ENCODE peak calls at places on chromosomes 16 and 17, in four cellular contexts. One of them, this sample, is unnamed.

GRCh38 chr16:53123753-53124152 is 69.0 kb downstream of the CHD9 start:
- DNase-seq in neural progenitor cell: no peak
- DNase-seq in AG10803: peak
- DNase-seq in mammary epithelial cell: no peak
- DNase-seq in this sample: no peak

GRCh38 chr17:80737106-80738019 is 192.7 kb downstream of the RPTOR start:
- DNase-seq in neural progenitor cell: no peak
- DNase-seq in AG10803: no peak
- DNase-seq in mammary epithelial cell: no peak
- DNase-seq in this sample: no peak

GRCh38 chr16:66639091-66639885 is 34.8 kb downstream of the CMTM3 start:
- DNase-seq in neural progenitor cell: no peak
- DNase-seq in AG10803: peak
- DNase-seq in mammary epithelial cell: peak
- DNase-seq in this sample: no peak

GRCh38 chr16:31452631-31453106 is 6.6 kb upstream of the ARMC5 start:
- DNase-seq in neural progenitor cell: no peak
- DNase-seq in AG10803: peak
- DNase-seq in mammary epithelial cell: peak
- DNase-seq in this sample: peak

GRCh38 chr17:27315322-27315721 is 21.4 kb downstream of the WSB1 start:
- DNase-seq in neural progenitor cell: no peak
- DNase-seq in AG10803: peak
- DNase-seq in mammary epithelial cell: peak
- DNase-seq in this sample: peak

GRCh38 chr17:76178124-76178523 is 37.1 kb upstream of the FOXJ1 start:
- DNase-seq in neural progenitor cell: no peak
- DNase-seq in AG10803: no peak
- DNase-seq in mammary epithelial cell: no peak
- DNase-seq in this sample: no peak

GRCh38 chr17:41695954-41696720 is 7.5 kb downstream of the EIF1 start:
- DNase-seq in neural progenitor cell: peak
- DNase-seq in AG10803: peak
- DNase-seq in mammary epithelial cell: peak
- DNase-seq in this sample: peak

GRCh38 chr17:80663783-80664206 is 119.2 kb downstream of the RPTOR start:
- DNase-seq in neural progenitor cell: no peak
- DNase-seq in AG10803: peak
- DNase-seq in mammary epithelial cell: no peak
- DNase-seq in this sample: peak

GRCh38 chr17:65554568-65555223 is 6.8 kb downstream of the AXIN2 start:
- DNase-seq in neural progenitor cell: peak
- DNase-seq in AG10803: peak
- DNase-seq in mammary epithelial cell: no peak
- DNase-seq in this sample: peak

GRCh38 chr17:31495049-31495885 is 103.8 kb downstream of the RAB11FIP4 start:
- DNase-seq in neural progenitor cell: no peak
- DNase-seq in AG10803: peak
- DNase-seq in mammary epithelial cell: peak
- DNase-seq in this sample: no peak

GRCh38 chr17:37650419-37651003 is 7.3 kb upstream of the DDX52 start:
- DNase-seq in neural progenitor cell: peak
- DNase-seq in AG10803: peak
- DNase-seq in mammary epithelial cell: peak
- DNase-seq in this sample: no peak

GRCh38 chr17:14143678-14144077 is 74.4 kb downstream of the COX10 start:
- DNase-seq in neural progenitor cell: no peak
- DNase-seq in AG10803: no peak
- DNase-seq in mammary epithelial cell: peak
- DNase-seq in this sample: no peak

GRCh38 chr16:29770250-29770929 is 7.7 kb upstream of the ZG16 start:
- DNase-seq in neural progenitor cell: no peak
- DNase-seq in AG10803: no peak
- DNase-seq in mammary epithelial cell: no peak
- DNase-seq in this sample: no peak

DNA sequence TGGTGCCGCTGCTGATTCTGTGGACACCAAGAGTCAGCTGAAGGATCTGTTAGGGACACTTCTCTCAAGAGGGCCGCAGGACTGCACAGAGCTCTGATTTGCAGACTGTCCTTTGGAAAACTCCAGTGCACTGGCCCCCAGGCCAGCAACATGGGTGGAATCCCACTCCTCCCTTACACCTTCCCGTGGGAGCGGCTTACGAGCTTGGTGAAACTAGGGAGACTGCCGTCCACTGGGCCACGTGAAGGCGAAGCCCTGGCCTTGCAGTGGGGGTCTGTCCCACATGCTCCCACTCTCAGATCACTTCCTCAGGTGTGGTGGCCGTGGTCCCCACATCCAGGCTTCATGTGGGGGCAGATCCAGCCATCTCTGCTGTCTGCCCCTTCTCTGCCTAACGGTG is 36.4 kb downstream of the PSME3IP1 start:
- DNase-seq in neural progenitor cell: no peak
- DNase-seq in AG10803: no peak
- DNase-seq in mammary epithelial cell: no peak
- DNase-seq in this sample: no peak
- TF ChIP-seq CTCF in neural progenitor cell: no peak
- TF ChIP-seq CTCF in AG10803: no peak
- TF ChIP-seq CTCF in mammary epithelial cell: no peak
- TF ChIP-seq CTCF in this sample: no peak

GRCh38 chr16:50644730-50645129 is 36.4 kb downstream of the SNX20 start:
- DNase-seq in neural progenitor cell: peak
- DNase-seq in AG10803: peak
- DNase-seq in mammary epithelial cell: peak
- DNase-seq in this sample: no peak
- TF ChIP-seq CTCF in neural progenitor cell: peak
- TF ChIP-seq CTCF in AG10803: peak
- TF ChIP-seq CTCF in mammary epithelial cell: peak
- TF ChIP-seq CTCF in this sample: no peak

DNA sequence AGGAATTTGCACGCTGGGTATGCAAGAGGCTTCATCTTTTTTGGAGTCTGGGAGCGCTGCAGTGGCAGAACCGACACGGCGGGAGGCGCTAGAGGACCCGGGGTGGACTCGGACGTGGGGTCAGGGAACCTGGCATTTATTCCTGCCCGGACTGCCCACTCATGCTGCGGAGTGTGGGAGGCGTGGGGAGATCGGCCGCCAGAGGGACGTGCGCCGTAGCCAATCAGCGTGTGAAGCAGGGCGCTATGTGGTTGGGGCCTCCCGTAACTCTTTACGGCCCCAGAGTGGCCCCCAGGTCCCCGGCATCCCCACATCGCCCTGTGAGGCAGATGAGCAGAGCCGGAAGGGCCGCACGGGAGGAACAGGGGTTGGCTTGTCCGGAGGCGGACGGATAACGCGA is 11.2 kb downstream of the FLYWCH2 start:
- DNase-seq in neural progenitor cell: no peak
- DNase-seq in AG10803: no peak
- DNase-seq in mammary epithelial cell: no peak
- DNase-seq in this sample: peak
- TF ChIP-seq CTCF in neural progenitor cell: no peak
- TF ChIP-seq CTCF in AG10803: no peak
- TF ChIP-seq CTCF in mammary epithelial cell: no peak
- TF ChIP-seq CTCF in this sample: no peak

GRCh38 chr17:7441202-7441705 is 1.9 kb downstream of the FGF11 start:
- DNase-seq in neural progenitor cell: no peak
- DNase-seq in AG10803: no peak
- DNase-seq in mammary epithelial cell: no peak
- DNase-seq in this sample: no peak
- TF ChIP-seq CTCF in neural progenitor cell: no peak
- TF ChIP-seq CTCF in AG10803: no peak
- TF ChIP-seq CTCF in mammary epithelial cell: no peak
- TF ChIP-seq CTCF in this sample: no peak

GRCh38 chr17:2899911-2900310 is 103.7 kb downstream of the RAP1GAP2 start:
- DNase-seq in neural progenitor cell: no peak
- DNase-seq in AG10803: no peak
- DNase-seq in mammary epithelial cell: no peak
- DNase-seq in this sample: no peak
- TF ChIP-seq CTCF in neural progenitor cell: no peak
- TF ChIP-seq CTCF in AG10803: no peak
- TF ChIP-seq CTCF in mammary epithelial cell: no peak
- TF ChIP-seq CTCF in this sample: no peak

DNA sequence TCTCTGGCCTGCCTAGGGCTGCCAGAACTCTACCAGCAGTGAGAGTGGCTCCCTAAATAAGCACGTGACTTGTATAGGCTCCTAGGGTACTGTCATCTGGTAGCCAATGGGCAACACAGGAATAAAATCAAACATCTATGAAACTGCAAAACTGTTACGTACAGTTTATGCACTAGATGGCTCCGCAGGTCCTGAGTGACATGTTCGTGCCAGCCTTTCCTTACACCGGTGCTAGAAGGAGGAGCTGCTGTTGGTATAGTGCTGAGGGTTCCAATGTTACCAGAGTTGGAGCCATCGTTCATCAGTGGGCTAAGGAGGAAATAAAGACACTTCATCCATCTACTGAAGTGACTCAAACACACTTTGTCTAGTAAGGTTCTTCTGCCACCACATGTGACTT is 63.2 kb upstream of the TRAP1 start:
- DNase-seq in neural progenitor cell: no peak
- DNase-seq in AG10803: peak
- DNase-seq in mammary epithelial cell: peak
- DNase-seq in this sample: no peak
- TF ChIP-seq CTCF in neural progenitor cell: no peak
- TF ChIP-seq CTCF in AG10803: no peak
- TF ChIP-seq CTCF in mammary epithelial cell: peak
- TF ChIP-seq CTCF in this sample: no peak

DNA sequence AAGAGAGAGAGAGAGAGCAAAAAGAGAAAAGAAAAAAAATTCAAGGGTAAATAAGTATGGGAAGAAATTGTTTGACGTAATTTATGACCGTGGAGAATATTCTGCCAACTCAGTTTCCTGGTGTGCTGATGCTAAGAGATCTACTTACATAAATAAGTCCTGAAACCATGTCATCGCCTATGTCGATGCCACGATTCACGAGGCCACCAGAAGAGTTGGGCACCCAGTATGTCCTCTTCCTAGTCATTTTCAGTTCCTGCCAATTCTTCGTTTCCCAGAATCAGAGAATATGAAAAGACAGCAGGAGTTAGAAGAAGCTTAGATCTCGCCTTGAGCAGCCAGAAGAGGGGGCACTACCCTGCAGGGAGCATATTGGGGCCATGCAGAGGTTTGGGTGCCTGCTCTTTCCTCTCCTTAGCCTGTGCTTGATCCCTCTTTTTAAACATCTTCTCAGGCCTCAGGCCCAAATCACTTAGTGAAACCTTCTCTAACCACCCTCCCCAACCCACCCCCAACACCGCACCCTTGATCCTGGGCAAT is 12.4 kb upstream of the LONP2 start:
- DNase-seq in neural progenitor cell: peak
- DNase-seq in AG10803: peak
- DNase-seq in mammary epithelial cell: peak
- DNase-seq in this sample: no peak
- TF ChIP-seq CTCF in neural progenitor cell: peak
- TF ChIP-seq CTCF in AG10803: peak
- TF ChIP-seq CTCF in mammary epithelial cell: peak
- TF ChIP-seq CTCF in this sample: peak

DNA sequence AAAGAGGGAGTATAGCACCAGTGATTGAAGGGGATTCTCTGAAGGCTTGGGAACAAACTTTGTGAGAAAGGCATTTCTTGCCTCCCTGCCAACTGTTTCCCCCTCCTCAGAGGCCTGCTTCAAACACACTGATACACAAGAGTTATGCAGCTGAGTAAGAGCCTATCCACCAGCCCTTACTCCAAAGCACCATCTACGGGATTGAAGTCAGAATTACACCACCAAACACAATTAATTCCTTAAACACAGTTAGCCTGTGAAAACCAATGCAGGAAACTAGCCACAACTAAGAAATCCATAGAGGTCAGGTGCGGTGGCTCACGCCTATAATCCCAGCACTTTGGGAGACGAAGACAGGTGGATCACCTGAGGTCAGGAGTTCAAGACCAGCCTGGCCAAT is 138.3 kb downstream of the SHCBP1 start:
- DNase-seq in neural progenitor cell: no peak
- DNase-seq in AG10803: no peak
- DNase-seq in mammary epithelial cell: no peak
- DNase-seq in this sample: no peak
- TF ChIP-seq CTCF in neural progenitor cell: no peak
- TF ChIP-seq CTCF in AG10803: no peak
- TF ChIP-seq CTCF in mammary epithelial cell: no peak
- TF ChIP-seq CTCF in this sample: no peak

DNA sequence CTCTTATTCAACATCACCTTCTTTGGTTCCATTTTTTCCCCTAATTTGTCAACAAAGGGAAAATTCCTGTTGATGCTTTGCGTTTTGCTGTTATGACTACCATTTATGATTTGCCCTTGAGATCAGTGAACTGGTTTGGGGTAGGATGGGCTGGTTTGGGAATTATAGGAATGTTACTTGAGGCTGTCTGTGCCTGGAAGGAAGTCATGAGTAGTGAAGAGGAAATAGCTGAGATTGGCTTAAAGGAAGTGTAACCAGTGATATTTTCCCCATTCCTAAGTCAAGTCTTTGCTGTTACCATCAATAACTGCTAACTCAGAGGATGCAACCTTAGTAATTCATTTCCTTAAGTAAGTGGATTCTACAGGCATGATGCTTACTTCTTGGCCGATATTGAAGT is 179.2 kb downstream of the MAP2K6 start:
- DNase-seq in neural progenitor cell: no peak
- DNase-seq in AG10803: peak
- DNase-seq in mammary epithelial cell: no peak
- DNase-seq in this sample: no peak
- TF ChIP-seq CTCF in neural progenitor cell: no peak
- TF ChIP-seq CTCF in AG10803: no peak
- TF ChIP-seq CTCF in mammary epithelial cell: no peak
- TF ChIP-seq CTCF in this sample: no peak

DNA sequence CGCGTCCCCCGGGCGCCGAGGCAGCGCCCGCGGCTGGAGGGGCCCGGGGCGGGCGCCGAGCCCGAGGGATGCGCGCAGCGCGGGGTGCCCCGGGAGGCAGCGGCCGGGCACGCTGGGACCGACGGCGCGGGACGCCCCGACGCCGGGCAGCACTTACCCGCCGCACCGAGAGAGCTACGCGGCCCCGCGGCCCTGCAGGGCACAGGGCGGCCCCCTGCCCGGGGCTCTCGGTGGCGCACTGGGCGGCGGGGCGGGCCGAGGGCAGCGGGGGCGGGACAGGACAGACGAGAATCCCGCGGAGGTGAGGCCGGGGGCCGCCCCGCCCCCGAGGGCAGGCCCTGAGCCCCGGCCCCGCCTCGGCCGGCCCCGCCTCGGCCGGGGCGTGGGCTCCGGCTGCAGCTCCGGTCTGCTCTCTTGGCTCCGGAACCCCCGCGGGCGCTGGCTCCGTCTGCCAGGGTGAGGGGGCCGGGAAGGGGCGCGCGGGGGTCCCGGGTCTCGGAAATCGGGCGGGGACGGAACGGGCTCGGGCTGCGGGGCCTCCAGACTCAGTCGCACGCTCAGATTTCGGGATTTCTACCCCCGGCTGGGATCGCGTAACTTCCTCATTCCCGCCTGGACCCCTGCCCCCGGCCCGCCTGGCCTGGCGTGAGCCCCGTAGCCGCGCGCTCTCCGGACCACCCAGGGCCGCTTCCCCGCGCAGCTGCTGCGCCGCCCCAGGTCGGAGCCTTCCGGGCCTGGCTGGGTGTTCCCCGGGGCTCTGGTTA is at the start of gene PLD2:
- DNase-seq in neural progenitor cell: peak
- DNase-seq in AG10803: peak
- DNase-seq in mammary epithelial cell: peak
- DNase-seq in this sample: peak
- TF ChIP-seq CTCF in neural progenitor cell: no peak
- TF ChIP-seq CTCF in AG10803: no peak
- TF ChIP-seq CTCF in mammary epithelial cell: no peak
- TF ChIP-seq CTCF in this sample: no peak

This sample was measured in psoas muscle.